ENCODE peak calls at places on chromosomes 2 and 18, in seven cellular contexts. X is ELF-1; K is MM.1S; I is mesothelial cell of epicardium; O is stimulated activated CD4-positive, alpha-beta T cell treated with anti-CD3 and anti-CD28 coated beads, Interleukin-1b, Interleukin-23, amount 100 ng/mL, for 24 hours; A is kidney glomerular epithelial cell; Z is T-helper 2 cell. B is an unnamed sample.

GRCh38 chr2:106990307-106990706 is 104.3 kb upstream of the ST6GAL2 start:
- DNase-seq in X (no peak), K (no peak), I (no peak), O (no peak), A (peak), Z (no peak), B (no peak)

GRCh38 chr2:215382011-215382410 is 53.9 kb downstream of the FN1 start:
- DNase-seq in X (no peak), K (no peak), I (no peak), O (no peak), A (no peak), Z (no peak), B (no peak)

GRCh38 chr2:160634436-160634835 is 140.8 kb upstream of the RBMS1 start:
- DNase-seq in X (no peak), K (no peak), I (no peak), O (no peak), A (no peak), Z (no peak), B (no peak)

GRCh38 chr2:187774551-187775071 is 220.4 kb upstream of the TFPI start:
- DNase-seq in X (no peak), K (peak), I (no peak), O (no peak), A (peak), Z (no peak), B (no peak)

GRCh38 chr2:190183535-190183934 is 121.0 kb upstream of the MSTN start:
- DNase-seq in X (no peak), K (no peak), I (no peak), O (no peak), A (no peak), Z (no peak), B (no peak)

GRCh38 chr2:13121096-13121495 is 404.4 kb downstream of the TRIB2 start:
- DNase-seq in X (no peak), K (no peak), I (no peak), O (no peak), A (no peak), Z (no peak), B (no peak)

GRCh38 chr2:152304845-152305244 is 30.1 kb upstream of the FMNL2 start:
- DNase-seq in X (peak), K (no peak), I (no peak), O (no peak), A (no peak), Z (no peak), B (no peak)

GRCh38 chr2:159562248-159562647 is 54.1 kb downstream of the BAZ2B start:
- DNase-seq in X (no peak), K (no peak), I (no peak), O (no peak), A (no peak), Z (no peak), B (no peak)

GRCh38 chr2:20494246-20494645 is 47.4 kb downstream of the RHOB start:
- DNase-seq in X (no peak), K (no peak), I (no peak), O (no peak), A (no peak), Z (no peak), B (no peak)

GRCh38 chr2:97750017-97750416 is 36.6 kb downstream of the ZAP70 start:
- DNase-seq in X (no peak), K (no peak), I (no peak), O (no peak), A (no peak), Z (no peak), B (no peak)

GRCh38 chr18:46051731-46052461 is 20.2 kb downstream of the PSTPIP2 start:
- DNase-seq in X (no peak), K (no peak), I (no peak), O (no peak), A (peak), Z (no peak), B (no peak)

GRCh38 chr2:159186462-159186861 is 100.0 kb downstream of the WDSUB1 start:
- DNase-seq in X (no peak), K (no peak), I (no peak), O (no peak), A (no peak), Z (no peak), B (no peak)

GRCh38 chr2:64354857-64355680 is 98.9 kb upstream of the LGALSL start:
- DNase-seq in X (no peak), K (no peak), I (no peak), O (no peak), A (peak), Z (no peak), B (no peak)

GRCh38 chr2:173775440-173775839 is 189.7 kb downstream of the SP3 start:
- DNase-seq in X (no peak), K (no peak), I (no peak), O (no peak), A (no peak), Z (no peak), B (no peak)

GRCh38 chr2:146821836-146822316 is 1023.0 kb upstream of the ACVR2A start:
- DNase-seq in X (no peak), K (no peak), I (no peak), O (no peak), A (no peak), Z (no peak), B (no peak)

GRCh38 chr2:80467262-80467811 is 162.8 kb upstream of the LRRTM1 start:
- DNase-seq in X (no peak), K (peak), I (no peak), O (no peak), A (no peak), Z (no peak), B (no peak)

GRCh38 chr2:113080134-113080533 is 12.4 kb downstream of the IL1F10 start:
- DNase-seq in X (peak), K (peak), I (no peak), O (peak), A (no peak), Z (no peak), B (no peak)

GRCh38 chr2:188969236-188970032 is 4.7 kb upstream of the COL3A1 start:
- DNase-seq in X (no peak), K (no peak), I (no peak), O (no peak), A (peak), Z (no peak), B (no peak)

GRCh38 chr2:200702646-200703118 is 109.0 kb upstream of the BZW1 start:
- DNase-seq in X (no peak), K (peak), I (no peak), O (peak), A (no peak), Z (no peak), B (no peak)

GRCh38 chr18:11994708-11995444 is 13.6 kb downstream of the IMPA2 start:
- DNase-seq in X (peak), K (no peak), I (no peak), O (no peak), A (peak), Z (no peak), B (no peak)

GRCh38 chr2:197207608-197208007 is 103.0 kb downstream of the ANKRD44 start:
- DNase-seq in X (no peak), K (no peak), I (no peak), O (no peak), A (no peak), Z (no peak), B (no peak)

B was measured in omental fat pad.